ENCODE peak calls at places on chromosomes 6 and 20, in five cellular contexts. S is activated T-helper 1 cell treated with anti-CD3 and anti-CD28 coated beads, Interleukin-2, amount 50 U/mL, for 16 hours; G is adipocyte; N is posterior cingulate gyrus; Q is GM04504. F is an unnamed sample.

GRCh38 chr6:158939255-158940170 is 60.5 kb downstream of the RSPH3 start:
- DNase-seq in S (no peak), G (no peak), N (no peak), Q (no peak), F (no peak)

GRCh38 chr6:121886223-121886830 is 450.9 kb downstream of the GJA1 start:
- DNase-seq in S (no peak), G (peak; percentile 79), N (no peak), Q (no peak), F (no peak)

GRCh38 chr6:41562633-41562975 is 16.4 kb downstream of the FOXP4 start:
- DNase-seq in S (no peak), G (no peak), N (no peak), Q (no peak), F (no peak)

GRCh38 chr6:105648276-105648675 is 245.4 kb upstream of the PREP start:
- DNase-seq in S (no peak), G (no peak), N (no peak), Q (no peak), F (no peak)

GRCh38 chr6:33983721-33984465 is 162.0 kb downstream of the GRM4 start:
- DNase-seq in S (no peak), G (no peak), N (no peak), Q (no peak), F (no peak)

GRCh38 chr20:32067234-32067821 is 15.3 kb downstream of the HCK start:
- DNase-seq in S (no peak), G (peak; percentile 77), N (no peak), Q (peak; percentile 87), F (no peak)

GRCh38 chr6:101011165-101011564 is 130.0 kb upstream of the ASCC3 start:
- DNase-seq in S (no peak), G (no peak), N (no peak), Q (no peak), F (no peak)

GRCh38 chr20:62464080-62464770 is 11.6 kb downstream of the GATA5 start:
- DNase-seq in S (no peak), G (no peak), N (no peak), Q (no peak), F (no peak)

GRCh38 chr20:63769891-63770474 is 30.4 kb downstream of the SLC2A4RG start:
- DNase-seq in S (no peak), G (no peak), N (peak; percentile 51), Q (no peak), F (no peak)

GRCh38 chr6:110554441-110554840 is 78.0 kb upstream of the SLC22A16 start:
- DNase-seq in S (no peak), G (no peak), N (no peak), Q (no peak), F (no peak)

GRCh38 chr6:136593748-136594490 is 43.7 kb upstream of the MAP7 start:
- DNase-seq in S (no peak), G (peak; percentile 94), N (no peak), Q (peak; percentile 95), F (no peak)

GRCh38 chr6:121405306-121405705 is 30.1 kb upstream of the GJA1 start:
- DNase-seq in S (no peak), G (no peak), N (no peak), Q (no peak), F (no peak)

GRCh38 chr6:17042422-17043147 is 59.3 kb upstream of the STMND1 start:
- DNase-seq in S (no peak), G (peak; percentile 85), N (peak; percentile 80), Q (no peak), F (no peak)

GRCh38 chr6:107179004-107179403 is 63.7 kb upstream of the BEND3 start:
- DNase-seq in S (no peak), G (peak; percentile 28), N (no peak), Q (no peak), F (no peak)

GRCh38 chr6:5446362-5447075 is 185.2 kb downstream of the FARS2 start:
- DNase-seq in S (no peak), G (no peak), N (no peak), Q (no peak), F (no peak)

GRCh38 chr6:31969712-31970603 is 2.0 kb downstream of the DXO start:
- DNase-seq in S (no peak), G (no peak), N (no peak), Q (no peak), F (no peak)

GRCh38 chr20:42010090-42010489 is 391.9 kb upstream of the CHD6 start:
- DNase-seq in S (no peak), G (no peak), N (no peak), Q (no peak), F (no peak)

GRCh38 chr6:56860466-56860865 is 94.4 kb upstream of the BEND6 start:
- DNase-seq in S (no peak), G (peak; percentile 44), N (no peak), Q (no peak), F (no peak)

GRCh38 chr20:64256282-64256947 is 867 bp downstream of the PCMTD2 start:
- DNase-seq in S (no peak), G (peak; percentile 39), N (no peak), Q (no peak), F (no peak)

GRCh38 chr20:38890497-38890818 is 35.8 kb upstream of the FAM83D start:
- DNase-seq in S (no peak), G (no peak), N (no peak), Q (no peak), F (no peak)

GRCh38 chr6:33126101-33126714 is 50.4 kb downstream of the HLA-DPB1 start:
- DNase-seq in S (peak; percentile 33), G (peak; percentile 53), N (peak; percentile 69), Q (no peak), F (no peak)